ENCODE peak calls at places on chromosomes 6 and 20, in six cellular contexts. L is natural killer cell; Z is amygdala; Q is Calu3; U is effector CD4-positive, alpha-beta T cell; G is stimulated activated CD8-positive, alpha-beta memory T cell treated with anti-CD3 and anti-CD28 coated beads, Interleukin-12 subunit alpha, Interleukin-12 subunit beta, amount 100 ng/mL, for 4 hours. O is an unnamed sample.

GRCh38 chr6:37493047-37493995 is 6.4 kb downstream of the CCDC167 start:
- DNase-seq in Q (no peak), L (no peak), U (no peak), Z (no peak), G (no peak), O (no peak)

GRCh38 chr6:160092602-160093001 is 29.0 kb upstream of the SLC22A1 start:
- DNase-seq in L (no peak), Z (no peak), G (no peak), Q (no peak), U (no peak), O (no peak)

GRCh38 chr20:46558511-46558959 is 8.1 kb upstream of the OCSTAMP start:
- DNase-seq in U (no peak), G (no peak), L (no peak), Q (peak), Z (peak), O (no peak)

GRCh38 chr20:33251496-33251895 is 15.7 kb downstream of the BPIFA1 start:
- DNase-seq in G (no peak), U (no peak), Z (no peak), L (no peak), Q (no peak), O (no peak)

GRCh38 chr6:85673198-85674139 is 30.8 kb upstream of the SYNCRIP start:
- DNase-seq in G (no peak), L (no peak), Q (no peak), Z (no peak), U (no peak), O (no peak)

GRCh38 chr6:1312444-1313363 is 806 bp downstream of the FOXQ1 start:
- DNase-seq in Z (no peak), Q (peak), G (no peak), U (no peak), L (no peak), O (peak)

GRCh38 chr6:143271024-143271423 is 179.5 kb downstream of the ADAT2 start:
- DNase-seq in U (no peak), Q (no peak), G (no peak), Z (no peak), L (no peak), O (no peak)

GRCh38 chr6:3741477-3741871 is 10.0 kb downstream of the PXDC1 start:
- DNase-seq in Z (no peak), L (no peak), Q (no peak), U (no peak), G (no peak), O (no peak)

GRCh38 chr6:75813476-75814250 is 64.6 kb downstream of the MYO6 start:
- DNase-seq in L (no peak), G (no peak), Q (no peak), Z (no peak), U (no peak), O (no peak)

GRCh38 chr20:17678295-17678694 is 3.7 kb downstream of the RRBP1 start:
- DNase-seq in L (no peak), Z (no peak), G (no peak), U (no peak), Q (no peak), O (no peak)

GRCh38 chr20:47358672-47359532 is 2.4 kb upstream of the ZMYND8 start:
- DNase-seq in Q (peak), Z (peak), L (no peak), U (no peak), G (no peak), O (peak)

GRCh38 chr6:162442675-162443074 is 284.9 kb downstream of the PRKN start:
- DNase-seq in G (no peak), L (no peak), Q (no peak), Z (peak), U (no peak), O (no peak)

GRCh38 chr6:102520981-102521380 is 1127.5 kb downstream of the GRIK2 start:
- DNase-seq in L (no peak), G (no peak), Q (no peak), Z (no peak), U (no peak), O (no peak)

GRCh38 chr20:58021481-58021880 is 207.0 kb downstream of the ANKRD60 start:
- DNase-seq in U (no peak), Q (no peak), G (no peak), L (no peak), Z (no peak), O (no peak)

GRCh38 chr6:147298461-147298860 is 94.2 kb downstream of the STXBP5 start:
- DNase-seq in Z (no peak), G (no peak), U (no peak), L (no peak), Q (no peak), O (no peak)

GRCh38 chr20:15333170-15333569 is 995.8 kb upstream of the FLRT3 start:
- DNase-seq in L (no peak), Z (no peak), G (no peak), U (no peak), Q (no peak), O (no peak)

GRCh38 chr6:5028921-5029320 is 25.1 kb upstream of the RPP40 start:
- DNase-seq in G (no peak), L (no peak), Z (no peak), Q (no peak), U (no peak), O (no peak)

GRCh38 chr6:136831873-136832562 is 9.6 kb downstream of the PEX7 start:
- DNase-seq in U (no peak), G (no peak), Z (no peak), L (no peak), Q (no peak), O (no peak)

GRCh38 chr20:51861726-51862466 is 59.6 kb upstream of the SALL4 start:
- DNase-seq in U (no peak), Q (no peak), Z (no peak), G (no peak), L (no peak), O (no peak)

GRCh38 chr6:157548635-157549467 is 167.9 kb downstream of the ZDHHC14 start:
- DNase-seq in L (no peak), Q (no peak), G (no peak), Z (no peak), U (no peak), O (no peak)

GRCh38 chr6:8131265-8131897 is 29.0 kb upstream of the EEF1E1 start:
- DNase-seq in U (peak), G (no peak), Q (peak), Z (peak), L (no peak), O (no peak)

GRCh38 chr20:8790442-8791074 is 278.3 kb upstream of the PLCB4 start:
- DNase-seq in L (no peak), Z (peak), G (no peak), U (no peak), Q (peak), O (no peak)

GRCh38 chr20:47165376-47165865 is 191.1 kb downstream of the ZMYND8 start:
- DNase-seq in Z (no peak), Q (no peak), L (no peak), G (no peak), U (no peak), O (peak)

GRCh38 chr6:109236140-109237081 is 141.1 kb downstream of the CEP57L1 start:
- DNase-seq in G (no peak), U (no peak), Z (peak), L (peak), Q (no peak), O (no peak)

GRCh38 chr6:34792605-34793500 is 970 bp downstream of the BLTP3A start:
- DNase-seq in U (no peak), Z (peak), L (peak), Q (peak), G (no peak), O (no peak)

GRCh38 chr20:39775110-39775509 is 813.0 kb downstream of the DHX35 start:
- DNase-seq in Q (no peak), U (no peak), Z (no peak), L (no peak), G (no peak), O (no peak)

GRCh38 chr20:62476074-62476838 is 461 bp upstream of the GATA5 start:
- DNase-seq in G (no peak), Z (no peak), Q (peak), U (no peak), L (no peak), O (no peak)

GRCh38 chr20:62998449-62998848 is 8.3 kb downstream of the BHLHE23 start:
- DNase-seq in Z (no peak), L (no peak), G (no peak), U (no peak), Q (no peak), O (no peak)

GRCh38 chr6:12169377-12169776 is 120.8 kb upstream of the EDN1 start:
- DNase-seq in Z (no peak), G (no peak), L (no peak), U (no peak), Q (no peak), O (no peak)

GRCh38 chr6:36735110-36735971 is 37.7 kb downstream of the RAB44 start:
- DNase-seq in Q (no peak), Z (no peak), G (no peak), U (no peak), L (peak), O (peak)

GRCh38 chr6:132764370-132764769 is 6.7 kb upstream of the VNN2 start:
- DNase-seq in G (no peak), U (no peak), Q (peak), Z (peak), L (no peak), O (no peak)

GRCh38 chr6:23611776-23612381 is 514.1 kb upstream of the NRSN1 start:
- DNase-seq in U (no peak), G (no peak), Z (no peak), Q (no peak), L (no peak), O (no peak)

GRCh38 chr6:16681260-16681873 is 79.9 kb downstream of the ATXN1 start:
- DNase-seq in L (no peak), Z (no peak), U (no peak), Q (no peak), G (no peak), O (no peak)

GRCh38 chr20:41064377-41064776 is 35.8 kb downstream of the TOP1 start:
- DNase-seq in U (no peak), Z (no peak), L (no peak), Q (no peak), G (no peak), O (no peak)

GRCh38 chr6:123953920-123954319 is 150.3 kb downstream of the NKAIN2 start:
- DNase-seq in Q (no peak), U (no peak), Z (no peak), G (no peak), L (no peak), O (no peak)

GRCh38 chr6:151807513-151808330 is at the start of gene ESR1:
- DNase-seq in G (no peak), U (no peak), Z (no peak), L (no peak), Q (no peak), O (peak)